ENCODE peak calls at places on chromosomes 4 and X, in five cellular contexts. One of them, this sample, is unnamed.

GRCh38 chr4:76753814-76754213 is 144.1 kb downstream of the SOWAHB start:
- DNase-seq in right atrium auricular region: no peak
- DNase-seq in hypothalamus: no peak
- DNase-seq in GM03348: peak
- DNase-seq in Caki2: peak
- DNase-seq in this sample: no peak

GRCh38 chr4:140630246-140630645 is 61.5 kb upstream of the UCP1 start:
- DNase-seq in right atrium auricular region: no peak
- DNase-seq in hypothalamus: no peak
- DNase-seq in GM03348: no peak
- DNase-seq in Caki2: no peak
- DNase-seq in this sample: no peak

GRCh38 chrX:120512627-120513026 is 43.5 kb upstream of the LAMP2 start:
- DNase-seq in right atrium auricular region: no peak
- DNase-seq in hypothalamus: no peak
- DNase-seq in GM03348: no peak
- DNase-seq in Caki2: peak
- DNase-seq in this sample: no peak

GRCh38 chr4:19927381-19927780 is 324.3 kb upstream of the SLIT2 start:
- DNase-seq in right atrium auricular region: no peak
- DNase-seq in hypothalamus: no peak
- DNase-seq in GM03348: no peak
- DNase-seq in Caki2: no peak
- DNase-seq in this sample: no peak

GRCh38 chrX:20181563-20182329 is 40.1 kb upstream of the EIF1AX start:
- DNase-seq in right atrium auricular region: no peak
- DNase-seq in hypothalamus: no peak
- DNase-seq in GM03348: no peak
- DNase-seq in Caki2: no peak
- DNase-seq in this sample: no peak

GRCh38 chrX:16870861-16871584 is 861 bp upstream of the RBBP7 start:
- DNase-seq in right atrium auricular region: no peak
- DNase-seq in hypothalamus: peak
- DNase-seq in GM03348: peak
- DNase-seq in Caki2: no peak
- DNase-seq in this sample: peak

GRCh38 chr4:143091862-143092261 is 92.9 kb upstream of the USP38 start:
- DNase-seq in right atrium auricular region: no peak
- DNase-seq in hypothalamus: no peak
- DNase-seq in GM03348: no peak
- DNase-seq in Caki2: no peak
- DNase-seq in this sample: no peak

GRCh38 chr4:174658246-174658645 is 136.0 kb upstream of the HPGD start:
- DNase-seq in right atrium auricular region: no peak
- DNase-seq in hypothalamus: no peak
- DNase-seq in GM03348: no peak
- DNase-seq in Caki2: no peak
- DNase-seq in this sample: no peak

GRCh38 chrX:119669424-119670037 is 23.4 kb downstream of the SEPTIN6 start:
- DNase-seq in right atrium auricular region: no peak
- DNase-seq in hypothalamus: no peak
- DNase-seq in GM03348: no peak
- DNase-seq in Caki2: no peak
- DNase-seq in this sample: no peak

GRCh38 chr4:15913631-15913970 is 24.9 kb downstream of the FGFBP1 start:
- DNase-seq in right atrium auricular region: no peak
- DNase-seq in hypothalamus: no peak
- DNase-seq in GM03348: peak
- DNase-seq in Caki2: peak
- DNase-seq in this sample: no peak

GRCh38 chrX:155048997-155049619 is 21.8 kb downstream of the CMC4 start:
- DNase-seq in right atrium auricular region: no peak
- DNase-seq in hypothalamus: peak
- DNase-seq in GM03348: peak
- DNase-seq in Caki2: no peak
- DNase-seq in this sample: no peak

GRCh38 chr4:181909368-181909767 is 333.8 kb upstream of the TENM3 start:
- DNase-seq in right atrium auricular region: no peak
- DNase-seq in hypothalamus: no peak
- DNase-seq in GM03348: peak
- DNase-seq in Caki2: no peak
- DNase-seq in this sample: no peak

This sample was measured in sciatic nerve.